ENCODE peak calls at places on chromosomes 6 and 20, in nine cellular contexts. D is omental fat pad; E is AG08395; Y is WTC11; W is activated CD8-positive, alpha-beta memory T cell treated with anti-CD3 and anti-CD28 coated beads, Interleukin-2, amount 50 U/mL, for 48 hours; O is stimulated activated CD8-positive, alpha-beta memory T cell treated with anti-CD3 and anti-CD28 coated beads, Interleukin-15, amount 100 ng/mL, for 24 hours; R is NCI-H460; S is NCI-H345; G is T-helper 1 cell. K is an unnamed sample.

GRCh38 chr6:161137839-161138544 is 135.9 kb downstream of the AGPAT4 start:
- DNase-seq in D (no peak), E (no peak), Y (no peak), W (no peak), O (no peak), R (no peak), S (no peak), G (no peak), K (no peak)

GRCh38 chr20:25254571-25254970 is 6.7 kb downstream of the PYGB start:
- DNase-seq in D (no peak), E (no peak), Y (no peak), W (no peak), O (no peak), R (no peak), S (no peak), G (no peak), K (no peak)

GRCh38 chr6:27250955-27251671 is 3.6 kb downstream of the PRSS16 start:
- DNase-seq in D (no peak), E (no peak), Y (peak; percentile 99), W (peak; percentile 83), O (peak; percentile 20), R (peak; percentile 73), S (peak; percentile 97), G (peak; percentile 35), K (no peak)

GRCh38 chr6:150898390-150899170 is 33.1 kb downstream of the MTHFD1L start:
- DNase-seq in D (no peak), E (peak; percentile 7), Y (no peak), W (no peak), O (no peak), R (no peak), S (no peak), G (no peak), K (peak; percentile 53)

GRCh38 chr20:57748601-57749130 is 38.9 kb upstream of the PMEPA1 start:
- DNase-seq in D (peak; percentile 84), E (peak; percentile 93), Y (no peak), W (peak; percentile 65), O (peak; percentile 14), R (peak; percentile 56), S (peak; percentile 66), G (peak; percentile 23), K (peak; percentile 44)

GRCh38 chr6:56683882-56684281 is 41.2 kb upstream of the DST start:
- DNase-seq in D (no peak), E (peak; percentile 78), Y (no peak), W (no peak), O (no peak), R (peak; percentile 87), S (peak; percentile 41), G (no peak), K (peak; percentile 81)

GRCh38 chr6:12760911-12761310 is 44.3 kb downstream of the PHACTR1 start:
- DNase-seq in D (no peak), E (no peak), Y (no peak), W (no peak), O (no peak), R (no peak), S (no peak), G (no peak), K (no peak)

GRCh38 chr20:4068708-4069107 is 53.4 kb upstream of the RNF24 start:
- DNase-seq in D (no peak), E (no peak), Y (no peak), W (no peak), O (no peak), R (no peak), S (no peak), G (no peak), K (no peak)

GRCh38 chr6:150729188-150729748 is 129.6 kb downstream of the PLEKHG1 start:
- DNase-seq in D (no peak), E (no peak), Y (no peak), W (no peak), O (no peak), R (no peak), S (no peak), G (no peak), K (no peak)

GRCh38 chr6:104591573-104592334 is 268.0 kb downstream of the HACE1 start:
- DNase-seq in D (no peak), E (no peak), Y (no peak), W (no peak), O (no peak), R (no peak), S (no peak), G (no peak), K (no peak)